ENCODE peak calls at places on chromosomes 1 and 21, in four cellular contexts. X, D, O and V are unnamed samples. For H3K9me3, the result is how much of the 10 kb centered on the place peaks cover.

GRCh38 chr1:58104960-58105359 is 441.6 kb downstream of the OMA1 start:
- DNase-seq in X (no peak), O (no peak), D (no peak), V (no peak)

GRCh38 chr1:154992721-154993571 is 440 bp upstream of the LENEP start:
- DNase-seq in D (no peak), X (no peak), O (no peak), V (no peak)

GRCh38 chr1:8145525-8145924 is 119.4 kb upstream of the ERRFI1 start:
- DNase-seq in O (no peak), X (no peak), D (no peak), V (no peak)

GRCh38 chr1:38941093-38941492 is 537 bp downstream of the RHBDL2 start:
- DNase-seq in D (no peak), X (no peak), O (no peak), V (no peak)

GRCh38 chr21:36636439-36636838 is 62.5 kb upstream of the SIM2 start:
- DNase-seq in D (no peak), O (no peak), X (no peak), V (no peak)

GRCh38 chr1:153390938-153391710 is at the start of gene S100A8:
- DNase-seq in D (peak), X (no peak), O (no peak), V (no peak)

GRCh38 chr1:222284466-222284865 is 263.4 kb downstream of the HHIPL2 start:
- DNase-seq in X (no peak), D (no peak), O (no peak), V (no peak)

GRCh38 chr1:203322480-203323179 is 17.3 kb downstream of the BTG2 start:
- DNase-seq in D (no peak), X (no peak), O (no peak), V (no peak)

GRCh38 chr1:201265771-201266170 is 17.5 kb upstream of the PKP1 start:
- DNase-seq in X (no peak), D (no peak), O (peak), V (no peak)

GRCh38 chr1:26203642-26204318 is 13.4 kb downstream of the CATSPER4 start:
- DNase-seq in D (no peak), O (no peak), X (no peak), V (no peak)

DNA sequence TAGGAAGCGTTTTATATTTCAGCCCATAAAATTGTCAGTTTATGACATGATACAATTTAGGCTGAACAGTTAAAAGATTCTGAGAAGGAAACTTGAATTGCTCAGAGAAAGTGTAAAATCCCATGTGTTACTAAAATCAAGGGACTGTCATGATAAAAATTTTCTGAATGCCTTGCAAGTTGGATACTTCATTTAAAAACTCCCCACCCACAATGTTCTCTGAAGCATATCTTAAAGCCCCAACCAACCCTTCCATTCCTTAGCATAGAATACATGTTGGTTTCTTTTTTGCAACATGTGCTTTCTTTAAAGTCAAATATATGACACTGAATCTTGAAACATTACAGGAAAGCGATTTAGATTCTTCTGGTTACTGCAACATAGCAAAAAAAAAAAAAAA is 97.4 kb downstream of the MRPL39 start:
- DNase-seq in O (no peak), X (no peak), D (no peak), V (no peak)
- H3K9me3 ChIP-seq in O (under half), X (under half), D (under half), V (under half)

GRCh38 chr1:49298304-49298703 is 521.6 kb upstream of the BEND5 start:
- DNase-seq in O (peak), X (no peak), D (no peak), V (no peak)
- H3K9me3 ChIP-seq in O (under half), X (under half), D (under half), V (under half)

DNA sequence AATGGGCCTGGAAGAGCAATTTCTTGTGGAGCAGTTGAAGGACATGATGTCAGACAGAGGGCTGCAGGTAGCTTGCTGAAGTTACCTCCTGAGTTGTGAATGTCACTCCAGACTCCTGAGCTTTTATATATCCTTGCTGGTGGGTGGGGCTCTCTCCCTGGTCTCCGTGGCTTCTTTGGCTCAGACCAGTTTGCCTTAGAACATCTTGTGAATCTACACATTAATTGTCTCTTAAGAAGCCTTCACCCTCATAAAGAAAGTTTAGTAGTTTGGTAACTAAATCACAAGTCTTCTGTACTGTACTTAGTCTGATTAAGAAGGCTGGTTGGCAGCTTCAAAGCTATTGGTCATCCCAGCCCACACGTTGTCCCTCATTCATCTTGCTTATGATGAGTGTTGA is at the start of gene KRTAP11-1:
- DNase-seq in O (no peak), X (no peak), D (no peak), V (no peak)
- H3K9me3 ChIP-seq in O (under half), X (under half), D (under half), V (under half)

DNA sequence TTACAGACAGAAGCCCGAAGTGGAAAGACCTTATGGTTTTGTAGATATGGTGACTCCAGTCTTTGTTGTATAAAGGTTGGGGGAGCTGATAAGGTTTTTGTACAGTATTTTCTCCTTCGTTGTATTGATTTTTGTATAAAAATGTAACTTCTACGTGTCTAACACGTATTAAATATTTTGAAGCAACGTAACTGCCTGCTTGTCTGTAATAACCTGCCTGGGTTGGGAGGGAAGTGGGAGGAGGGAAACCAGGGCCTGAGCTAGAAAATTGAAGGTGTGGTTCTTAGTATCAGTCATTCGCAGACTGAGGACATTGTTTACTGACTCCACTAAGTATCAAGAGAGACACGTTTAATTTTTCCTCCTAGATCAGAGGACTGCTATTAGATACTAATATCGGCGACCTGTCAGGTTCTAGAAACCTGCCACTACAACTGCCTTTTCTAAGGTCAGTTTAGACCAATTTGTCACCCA is 2.2 kb downstream of the IER5 start:
- DNase-seq in D (no peak), X (no peak), O (no peak), V (peak)
- H3K9me3 ChIP-seq in D (under half), X (under half), O (under half), V (under half)

DNA sequence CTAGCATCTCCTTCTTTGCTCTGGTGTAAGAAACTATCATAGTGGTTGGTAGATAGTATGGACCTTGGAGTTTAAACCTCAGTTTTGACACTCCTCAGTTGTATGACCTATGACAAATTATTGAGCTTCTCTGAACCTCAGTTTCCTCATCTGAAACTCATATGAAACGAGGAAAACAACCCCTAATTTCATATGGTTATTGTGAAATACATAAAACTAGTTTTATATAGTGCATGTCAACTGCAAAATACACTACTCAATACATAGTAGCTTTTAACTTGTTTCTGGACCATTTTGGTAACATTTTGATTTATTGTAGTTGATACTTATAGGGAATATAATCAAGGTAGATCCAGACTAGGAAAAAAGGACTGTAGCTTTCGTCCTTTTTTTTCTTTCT is 32.9 kb downstream of the CLIC4 start:
- DNase-seq in O (no peak), X (no peak), D (no peak), V (no peak)
- H3K9me3 ChIP-seq in O (under half), X (under half), D (under half), V (under half)

DNA sequence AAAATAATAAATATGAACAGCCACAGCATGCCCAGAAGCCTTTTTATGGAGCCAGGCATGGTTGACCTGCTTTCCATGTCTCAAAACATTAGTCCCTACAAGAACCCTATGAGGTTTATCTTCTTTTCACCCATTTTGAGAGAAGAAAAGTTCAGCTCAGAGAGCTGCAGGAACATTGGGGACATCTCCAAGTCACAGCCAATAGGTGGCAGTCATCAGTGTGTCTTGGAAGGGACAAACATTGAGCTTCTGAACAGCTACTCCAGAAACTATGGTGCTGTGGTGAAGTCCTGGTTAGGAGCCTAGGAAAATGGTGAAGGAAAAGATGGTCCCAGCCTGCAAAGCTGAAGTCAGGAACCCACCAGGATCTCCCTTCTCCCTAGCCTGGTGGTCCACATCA is 73.6 kb downstream of the JMJD4 start:
- DNase-seq in D (no peak), X (no peak), O (no peak), V (no peak)
- H3K9me3 ChIP-seq in D (under half), X (half or more), O (half or more), V (under half)

DNA sequence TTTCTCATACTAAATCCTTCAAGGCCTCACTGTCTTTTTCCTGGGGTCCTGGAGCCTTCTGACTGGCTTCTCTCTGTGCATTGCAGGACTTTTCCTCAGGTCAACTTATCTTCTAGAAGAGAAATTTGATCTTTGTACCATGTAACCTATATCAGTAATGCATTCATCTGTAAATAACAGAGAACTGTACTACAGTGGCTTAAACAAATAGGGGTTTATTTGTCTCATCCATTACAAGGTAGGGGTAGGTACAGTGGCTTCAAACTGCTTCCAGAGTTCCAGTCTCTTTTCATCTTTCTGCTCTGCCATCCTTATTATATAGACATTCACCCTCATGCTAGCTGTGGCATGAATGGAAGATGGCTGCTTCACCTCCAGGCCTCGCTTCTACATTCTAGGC is 29.5 kb upstream of the GTF2B start:
- DNase-seq in X (no peak), D (no peak), O (no peak), V (no peak)
- H3K9me3 ChIP-seq in X (under half), D (under half), O (under half), V (under half)

GRCh38 chr1:4076346-4076745 is 176.3 kb upstream of the C1orf174 start:
- DNase-seq in X (no peak), O (no peak), D (no peak), V (no peak)
- H3K9me3 ChIP-seq in X (under half), O (under half), D (under half), V (under half)

DNA sequence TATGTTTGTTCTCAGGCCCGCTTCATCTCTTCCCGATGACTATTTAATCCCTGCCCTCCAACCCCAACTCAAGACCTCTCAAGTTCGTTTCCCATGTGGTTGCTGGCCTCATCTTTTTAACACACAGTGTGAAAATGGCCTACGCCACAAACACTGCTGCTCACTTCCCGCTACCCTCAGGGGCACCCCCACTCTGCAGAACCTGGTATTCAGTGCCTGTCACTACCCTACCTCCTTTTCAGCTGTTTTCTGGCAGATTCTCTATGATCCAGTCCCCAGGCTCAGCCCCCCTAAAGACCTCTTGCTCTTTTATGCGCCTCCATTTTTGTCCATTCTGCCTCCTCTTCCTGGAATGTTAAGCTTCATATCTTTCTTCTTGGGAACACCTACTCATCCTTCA is 152.6 kb upstream of the C1orf174 start:
- DNase-seq in O (no peak), X (no peak), D (no peak), V (no peak)
- H3K9me3 ChIP-seq in O (under half), X (under half), D (under half), V (under half)